ENCODE peak calls at places on chromosome 22, in four cellular contexts. Y is H1; G is activated CD4-positive, alpha-beta T cell treated with anti-CD3 and anti-CD28 coated beads, Interleukin-2, amount 10 ng/mL, durations not matched to agents 7 days and 5 days; Q is stimulated activated CD8-positive, alpha-beta memory T cell treated with anti-CD3 and anti-CD28 coated beads, Interleukin-15, amount 100 ng/mL, for 24 hours. K is an unnamed sample.

GRCh38 chr22:20624161-20624616 is 116.8 kb downstream of the MED15 start:
- DNase-seq in Y (no peak), G (no peak), Q (no peak), K (no peak)

GRCh38 chr22:50576070-50576469 is 2.2 kb downstream of the CPT1B start:
- DNase-seq in Y (no peak), G (no peak), Q (no peak), K (no peak)

GRCh38 chr22:37259540-37260029 is 15.5 kb upstream of the RAC2 start:
- DNase-seq in Y (no peak), G (no peak), Q (no peak), K (no peak)

GRCh38 chr22:20031732-20032406 is 11.0 kb downstream of the TANGO2 start:
- DNase-seq in Y (no peak), G (peak; percentile 30), Q (no peak), K (no peak)

GRCh38 chr22:50326959-50327710 is at the start of gene DENND6B:
- DNase-seq in Y (no peak), G (peak; percentile 72), Q (peak; percentile 53), K (no peak)

GRCh38 chr22:29703595-29704195 is 16.1 kb upstream of the CABP7 start:
- DNase-seq in Y (no peak), G (no peak), Q (no peak), K (no peak)

GRCh38 chr22:30013201-30013600 is 67.1 kb upstream of the HORMAD2 start:
- DNase-seq in Y (no peak), G (no peak), Q (no peak), K (no peak)

GRCh38 chr22:46742576-46743221 is 4.6 kb upstream of the CERK start:
- DNase-seq in Y (no peak), G (no peak), Q (no peak), K (no peak)

GRCh38 chr22:36052505-36052941 is 23.9 kb upstream of the RBFOX2 start:
- DNase-seq in Y (no peak), G (no peak), Q (no peak), K (no peak)

GRCh38 chr22:24060375-24060788 is 49.3 kb downstream of the CABIN1 start:
- DNase-seq in Y (no peak), G (no peak), Q (no peak), K (no peak)

GRCh38 chr22:50697667-50698506 is 25.3 kb downstream of the SHANK3 start:
- DNase-seq in Y (no peak), G (no peak), Q (no peak), K (no peak)

GRCh38 chr22:30763815-30764686 is 69.4 kb downstream of the OSBP2 start:
- DNase-seq in Y (peak; percentile 21), G (peak; percentile 76), Q (no peak), K (peak; percentile 80)

GRCh38 chr22:49183208-49183825 is 644.4 kb downstream of the BRD1 start:
- DNase-seq in Y (no peak), G (no peak), Q (no peak), K (no peak)

GRCh38 chr22:19143967-19144400 is 467 bp downstream of the ESS2 start:
- DNase-seq in Y (no peak), G (peak; percentile 55), Q (no peak), K (no peak)

GRCh38 chr22:27705391-27706080 is 96.0 kb downstream of the MN1 start:
- DNase-seq in Y (no peak), G (no peak), Q (no peak), K (no peak)

GRCh38 chr22:37609240-37610152 is 862 bp downstream of the GGA1 start:
- DNase-seq in Y (no peak), G (no peak), Q (no peak), K (no peak)

GRCh38 chr22:40040927-40041326 is 46.2 kb downstream of the FAM83F start:
- DNase-seq in Y (no peak), G (no peak), Q (no peak), K (no peak)

GRCh38 chr22:45197606-45198462 is 34.1 kb downstream of the NUP50 start:
- DNase-seq in Y (no peak), G (no peak), Q (no peak), K (no peak)

GRCh38 chr22:50252081-50253045 is 1.3 kb upstream of the HDAC10 start:
- DNase-seq in Y (no peak), G (peak; percentile 76), Q (no peak), K (no peak)

GRCh38 chr22:47173535-47174021 is 411.1 kb downstream of the TBC1D22A start:
- DNase-seq in Y (no peak), G (no peak), Q (no peak), K (no peak)

GRCh38 chr22:42074153-42074750 is at the start of gene PHETA2:
- DNase-seq in Y (no peak), G (peak; percentile 58), Q (peak; percentile 26), K (no peak)

GRCh38 chr22:45932066-45932465 is 44.9 kb downstream of the WNT7B start:
- DNase-seq in Y (no peak), G (no peak), Q (no peak), K (no peak)

GRCh38 chr22:44335903-44336803 is 23.4 kb upstream of the SHISAL1 start:
- DNase-seq in Y (no peak), G (peak; percentile 14), Q (no peak), K (no peak)

GRCh38 chr22:32926600-32926999 is 125.1 kb downstream of the TIMP3 start:
- DNase-seq in Y (no peak), G (no peak), Q (no peak), K (peak; percentile 18)

GRCh38 chr22:27129266-27129665 is 471.9 kb downstream of the MIAT start:
- DNase-seq in Y (no peak), G (no peak), Q (no peak), K (no peak)

GRCh38 chr22:50260801-50261614 is 475 bp downstream of the MAPK12 start:
- DNase-seq in Y (no peak), G (peak; percentile 29), Q (no peak), K (no peak)

GRCh38 chr22:23790819-23791736 is 4.3 kb downstream of the SMARCB1 start:
- DNase-seq in Y (no peak), G (no peak), Q (no peak), K (no peak)

GRCh38 chr22:44550666-44551491 is 52.8 kb upstream of the RTL6 start:
- DNase-seq in Y (no peak), G (no peak), Q (no peak), K (no peak)

GRCh38 chr22:33919591-33920501 is at the start of gene LARGE1:
- DNase-seq in Y (no peak), G (no peak), Q (no peak), K (no peak)

GRCh38 chr22:24954114-24954463 is 1.6 kb downstream of the KIAA1671 start:
- DNase-seq in Y (no peak), G (no peak), Q (no peak), K (no peak)

GRCh38 chr22:43811777-43812148 is 342 bp downstream of the EFCAB6 start:
- DNase-seq in Y (no peak), G (peak; percentile 13), Q (no peak), K (no peak)

K was measured in iPS DF 6.9.